ENCODE peak calls at places on chromosome 9, in six cellular contexts. X, T, J, I, L and S are unnamed samples.

GRCh38 chr9:68416891-68417570 is 60.6 kb downstream of the PGM5 start:
- DNase-seq in T (no peak), J (peak; percentile 15), X (no peak), L (no peak), I (no peak), S (peak; percentile 11)

GRCh38 chr9:86434039-86434726 is 80.0 kb upstream of the TUT7 start:
- DNase-seq in X (peak; percentile 28), L (peak; percentile 38), I (no peak), J (peak; percentile 41), T (peak; percentile 88), S (peak; percentile 34)

GRCh38 chr9:132216861-132217655 is 55.2 kb downstream of the NTNG2 start:
- DNase-seq in L (no peak), I (no peak), T (no peak), X (no peak), J (no peak), S (peak; percentile 54)

GRCh38 chr9:118271936-118272335 is 567.7 kb downstream of the TLR4 start:
- DNase-seq in J (no peak), L (no peak), I (no peak), T (peak; percentile 29), X (no peak), S (no peak)

GRCh38 chr9:133727277-133727875 is 10.8 kb downstream of the SARDH start:
- DNase-seq in J (no peak), I (no peak), T (no peak), L (no peak), X (no peak), S (no peak)

GRCh38 chr9:15416880-15417279 is 5.8 kb upstream of the SNAPC3 start:
- DNase-seq in J (peak; percentile 31), X (peak; percentile 40), T (peak; percentile 25), L (peak; percentile 20), I (no peak), S (peak; percentile 49)

GRCh38 chr9:109458453-109459211 is 39.5 kb downstream of the PTPN3 start:
- DNase-seq in X (no peak), T (no peak), J (no peak), I (no peak), L (no peak), S (peak; percentile 78)

GRCh38 chr9:107213561-107214028 is 69.5 kb upstream of the RAD23B start:
- DNase-seq in L (no peak), J (peak; percentile 86), I (peak; percentile 1), X (no peak), T (peak; percentile 97), S (peak; percentile 31)

GRCh38 chr9:78821126-78821822 is 524.3 kb downstream of the PSAT1 start:
- DNase-seq in X (no peak), J (peak; percentile 56), L (peak; percentile 76), I (no peak), T (peak; percentile 19), S (peak; percentile 47)

GRCh38 chr9:1939926-1940368 is 75.2 kb upstream of the SMARCA2 start:
- DNase-seq in X (peak; percentile 38), L (peak; percentile 7), J (peak; percentile 29), T (no peak), I (no peak), S (peak; percentile 35)

GRCh38 chr9:90953200-90953599 is 151.6 kb downstream of the SYK start:
- DNase-seq in T (no peak), I (no peak), L (no peak), J (no peak), X (no peak), S (no peak)

GRCh38 chr9:108347463-108348153 is 508.2 kb downstream of the ACTL7B start:
- DNase-seq in X (no peak), T (no peak), L (no peak), I (no peak), J (no peak), S (no peak)

GRCh38 chr9:105063665-105064247 is 135.8 kb upstream of the ABCA1 start:
- DNase-seq in L (no peak), X (no peak), T (peak; percentile 97), I (no peak), J (no peak), S (peak; percentile 20)

GRCh38 chr9:123217148-123217585 is 51.2 kb downstream of the STRBP start:
- DNase-seq in I (no peak), J (no peak), X (no peak), L (no peak), T (peak; percentile 58), S (no peak)

GRCh38 chr9:2043243-2043642 is 28.1 kb downstream of the SMARCA2 start:
- DNase-seq in X (no peak), T (peak; percentile 14), J (no peak), I (no peak), L (no peak), S (no peak)

GRCh38 chr9:89234636-89235035 is 56.0 kb upstream of the SHC3 start:
- DNase-seq in L (no peak), J (no peak), I (no peak), X (no peak), T (peak; percentile 51), S (peak; percentile 58)

GRCh38 chr9:108812388-108812787 is 43.4 kb downstream of the ACTL7B start:
- DNase-seq in L (no peak), J (no peak), T (no peak), X (no peak), I (no peak), S (no peak)

GRCh38 chr9:132744881-132745761 is 74.9 kb downstream of the GTF3C4 start:
- DNase-seq in J (no peak), X (no peak), T (no peak), I (no peak), L (no peak), S (no peak)

GRCh38 chr9:95605087-95605486 is 88.3 kb upstream of the PTCH1 start:
- DNase-seq in L (no peak), X (no peak), J (no peak), T (no peak), I (no peak), S (no peak)

GRCh38 chr9:114289571-114290481 is 33.1 kb upstream of the ORM1 start:
- DNase-seq in I (no peak), L (no peak), T (no peak), J (no peak), X (no peak), S (no peak)

GRCh38 chr9:106697390-106697789 is 165.6 kb upstream of the ZNF462 start:
- DNase-seq in X (no peak), I (no peak), L (peak; percentile 60), T (no peak), J (no peak), S (no peak)